ENCODE peak calls at places on chromosomes 11 and 22, in four cellular contexts. R is osteocyte, Q is fibroblast of lung, K is EL. A is an unnamed sample.

GRCh38 chr11:134139303-134139872 is 70.5 kb downstream of the JAM3 start:
- DNase-seq in R (no peak), Q (no peak), K (no peak), A (no peak)

GRCh38 chr11:94948070-94948617 is 25.2 kb downstream of the CWC15 start:
- DNase-seq in R (no peak), Q (peak), K (peak), A (peak)

GRCh38 chr11:71098776-71099175 is 153.6 kb downstream of the SHANK2 start:
- DNase-seq in R (no peak), Q (no peak), K (no peak), A (no peak)

GRCh38 chr11:90639687-90640086 is 416.8 kb upstream of the CHORDC1 start:
- DNase-seq in R (no peak), Q (no peak), K (no peak), A (peak)

GRCh38 chr22:24319451-24319850 is 48.8 kb downstream of the SPECC1L start:
- DNase-seq in R (no peak), Q (peak), K (peak), A (no peak)

GRCh38 chr11:103326070-103326794 is 217.0 kb downstream of the DYNC2H1 start:
- DNase-seq in R (no peak), Q (peak), K (peak), A (peak)

GRCh38 chr11:128391809-128392208 is 195.5 kb downstream of the ETS1 start:
- DNase-seq in R (no peak), Q (no peak), K (no peak), A (no peak)

GRCh38 chr22:37930270-37930951 is 23.0 kb downstream of the C22orf23 start:
- DNase-seq in R (no peak), Q (no peak), K (peak), A (no peak)

GRCh38 chr11:26953770-26954392 is 40.0 kb upstream of the FIBIN start:
- DNase-seq in R (no peak), Q (peak), K (peak), A (peak)

GRCh38 chr11:44812971-44813370 is 86.2 kb downstream of the TSPAN18 start:
- DNase-seq in R (no peak), Q (no peak), K (no peak), A (no peak)

GRCh38 chr22:37442537-37442936 is 15.3 kb upstream of the ELFN2 start:
- DNase-seq in R (no peak), Q (peak), K (peak), A (peak)